ENCODE peak calls at places on chromosome 16, in eight cellular contexts. C is NCI-H1930, R is hippocampal formation, Y is osteocyte, F is AG09319, M is HS-27A, J is G401, A is amniotic stem cell. V is an unnamed sample.

GRCh38 chr16:84532299-84532724 is 27.9 kb upstream of the MEAK7 start:
- DNase-seq in C (no peak), F (peak; percentile 94), J (peak; percentile 75), R (no peak), A (peak; percentile 88), M (peak; percentile 97), Y (no peak), V (peak; percentile 44)

GRCh38 chr16:84606081-84606875 is 11.6 kb downstream of the COTL1 start:
- DNase-seq in C (no peak), M (no peak), A (no peak), R (no peak), F (no peak), Y (no peak), J (no peak), V (peak; percentile 54)

GRCh38 chr16:4760221-4760910 is 6.6 kb downstream of the ZNF500 start:
- DNase-seq in C (no peak), Y (no peak), M (no peak), A (no peak), F (no peak), J (no peak), R (no peak), V (no peak)

GRCh38 chr16:51569204-51569911 is 418.3 kb upstream of the SALL1 start:
- DNase-seq in M (no peak), A (no peak), Y (no peak), F (no peak), C (no peak), J (peak; percentile 1), R (peak; percentile 17), V (peak; percentile 57)

GRCh38 chr16:1310832-1311200 is 1.4 kb downstream of the UBE2I start:
- DNase-seq in M (no peak), R (no peak), J (no peak), C (no peak), Y (no peak), F (no peak), A (no peak), V (no peak)

GRCh38 chr16:81779540-81780320 is 639 bp downstream of the PLCG2 start:
- DNase-seq in Y (no peak), C (no peak), A (no peak), M (no peak), R (no peak), J (no peak), F (no peak), V (no peak)

GRCh38 chr16:11291021-11291716 is 10.0 kb upstream of the PRM1 start:
- DNase-seq in J (no peak), C (no peak), F (no peak), A (no peak), M (no peak), R (no peak), Y (no peak), V (no peak)

GRCh38 chr16:67277294-67277998 is 1.9 kb upstream of the PLEKHG4 start:
- DNase-seq in R (no peak), J (no peak), C (no peak), M (peak; percentile 98), F (peak; percentile 96), Y (no peak), A (peak; percentile 92), V (no peak)

GRCh38 chr16:52488837-52489289 is 58.1 kb downstream of the TOX3 start:
- DNase-seq in F (no peak), Y (no peak), R (no peak), A (no peak), M (no peak), C (no peak), J (no peak), V (no peak)

GRCh38 chr16:68802190-68802589 is 41.1 kb upstream of the TANGO6 start:
- DNase-seq in M (peak; percentile 65), F (no peak), C (no peak), Y (no peak), A (no peak), R (no peak), J (no peak), V (no peak)

GRCh38 chr16:82627811-82628339 is 1.1 kb downstream of the CDH13 start:
- DNase-seq in F (no peak), R (no peak), A (no peak), Y (peak; percentile 85), M (no peak), C (no peak), J (no peak), V (no peak)

GRCh38 chr16:86635181-86635580 is 56.8 kb downstream of the FOXL1 start:
- DNase-seq in R (no peak), Y (no peak), J (no peak), M (no peak), A (no peak), F (no peak), C (no peak), V (no peak)

GRCh38 chr16:17382514-17382913 is 88.2 kb downstream of the XYLT1 start:
- DNase-seq in C (no peak), J (no peak), M (no peak), F (no peak), R (no peak), Y (no peak), A (no peak), V (no peak)

GRCh38 chr16:17448640-17449638 is 21.8 kb downstream of the XYLT1 start:
- DNase-seq in Y (no peak), F (no peak), M (no peak), J (no peak), C (no peak), R (peak; percentile 20), A (no peak), V (peak; percentile 70)

GRCh38 chr16:83925957-83926725 is 26.9 kb upstream of the OSGIN1 start:
- DNase-seq in A (no peak), M (no peak), R (no peak), Y (no peak), F (no peak), J (no peak), C (no peak), V (no peak)

GRCh38 chr16:56608876-56609462 is 585 bp downstream of the MT2A start:
- DNase-seq in C (no peak), J (peak; percentile 38), R (no peak), M (no peak), F (no peak), Y (no peak), A (no peak), V (no peak)

GRCh38 chr16:66996324-66996982 is 8.1 kb downstream of the CES4A start:
- DNase-seq in C (no peak), M (no peak), R (peak; percentile 79), J (peak; percentile 37), Y (no peak), F (peak; percentile 69), A (no peak), V (peak; percentile 97)

GRCh38 chr16:77424841-77425604 is 9.8 kb downstream of the ADAMTS18 start:
- DNase-seq in F (no peak), R (no peak), M (no peak), C (no peak), J (peak; percentile 51), A (no peak), Y (no peak), V (no peak)

GRCh38 chr16:51540259-51540658 is 389.2 kb upstream of the SALL1 start:
- DNase-seq in F (no peak), Y (no peak), R (no peak), A (no peak), C (no peak), J (no peak), M (no peak), V (no peak)

GRCh38 chr16:84055801-84056634 is 13.4 kb upstream of the SLC38A8 start:
- DNase-seq in A (no peak), F (no peak), J (no peak), M (no peak), Y (no peak), C (no peak), R (no peak), V (no peak)